ENCODE peak calls at places on chromosomes 4 and X, in nine cellular contexts. H, R, C, Q, T, B, U, F and N are unnamed samples.

GRCh38 chr4:186404562-186405134 is 138.7 kb downstream of the F11 start:
- DNase-seq in H (no peak), F (no peak), B (no peak), Q (no peak), U (no peak), R (no peak), C (no peak), T (no peak), N (no peak)

GRCh38 chrX:19616959-19617358 is 101.7 kb upstream of the MAP3K15 start:
- DNase-seq in R (no peak), Q (no peak), T (no peak), B (peak; percentile 24), H (no peak), C (no peak), U (no peak), F (no peak), N (no peak)

GRCh38 chr4:185773419-185773818 is 38.6 kb downstream of the SORBS2 start:
- DNase-seq in B (no peak), U (peak; percentile 20), R (no peak), C (no peak), H (no peak), Q (peak; percentile 68), T (no peak), F (no peak), N (no peak)

GRCh38 chr4:177107288-177107901 is 202.3 kb upstream of the NEIL3 start:
- DNase-seq in R (no peak), Q (no peak), C (no peak), U (no peak), H (peak; percentile 81), B (peak; percentile 55), T (no peak), F (no peak), N (peak; percentile 9)

GRCh38 chr4:34921391-34921790 is 1322.9 kb downstream of the ARAP2 start:
- DNase-seq in C (no peak), T (no peak), Q (no peak), F (no peak), U (no peak), B (no peak), R (no peak), H (no peak), N (no peak)

GRCh38 chrX:149286940-149287349 is 218.2 kb downstream of the IDS start:
- DNase-seq in H (peak; percentile 54), T (no peak), F (peak; percentile 60), B (peak; percentile 26), U (no peak), Q (peak; percentile 81), C (peak; percentile 62), R (no peak), N (peak; percentile 70)

GRCh38 chr4:688695-689497 is at the start of gene SLC49A3:
- DNase-seq in R (no peak), B (no peak), T (no peak), U (no peak), F (no peak), C (no peak), Q (peak; percentile 88), H (no peak), N (no peak)

GRCh38 chr4:142563682-142564291 is 282.3 kb downstream of the INPP4B start:
- DNase-seq in F (no peak), R (no peak), B (no peak), U (no peak), H (peak; percentile 28), T (no peak), Q (peak; percentile 47), C (no peak), N (peak; percentile 11)

GRCh38 chrX:38304010-38304409 is 23.3 kb downstream of the RPGR start:
- DNase-seq in C (no peak), R (no peak), U (no peak), T (no peak), Q (peak; percentile 57), H (peak; percentile 52), F (no peak), B (no peak), N (no peak)

GRCh38 chrX:136065044-136065671 is 79.9 kb downstream of the SLC9A6 start:
- DNase-seq in Q (no peak), B (peak; percentile 42), U (peak; percentile 32), T (no peak), R (no peak), C (peak; percentile 37), F (peak; percentile 6), H (peak; percentile 73), N (no peak)

GRCh38 chrX:134774190-134775048 is 116.1 kb upstream of the PLAC1 start:
- DNase-seq in C (no peak), B (no peak), H (no peak), U (no peak), R (no peak), F (no peak), Q (no peak), T (no peak), N (no peak)

GRCh38 chrX:24759786-24760185 is 66.1 kb downstream of the POLA1 start:
- DNase-seq in T (no peak), C (no peak), B (no peak), Q (no peak), R (no peak), U (no peak), H (no peak), F (no peak), N (no peak)

GRCh38 chrX:19040373-19040772 is 56.5 kb upstream of the PHKA2 start:
- DNase-seq in F (no peak), H (peak; percentile 4), R (no peak), Q (no peak), B (no peak), T (no peak), C (no peak), U (no peak), N (peak; percentile 6)

GRCh38 chr4:79298027-79298426 is 27.8 kb downstream of the NAA11 start:
- DNase-seq in B (no peak), T (no peak), R (no peak), C (no peak), F (peak; percentile 2), H (no peak), U (no peak), Q (no peak), N (peak; percentile 25)

GRCh38 chr4:8228319-8229250 is 29.5 kb downstream of the SH3TC1 start:
- DNase-seq in C (peak; percentile 98), U (peak; percentile 58), T (no peak), F (peak; percentile 84), B (peak; percentile 60), Q (no peak), R (peak; percentile 77), H (peak; percentile 85), N (peak; percentile 93)

GRCh38 chr4:77358315-77358928 is 201.4 kb downstream of the CCNG2 start:
- DNase-seq in H (peak; percentile 38), B (peak; percentile 18), T (no peak), C (peak; percentile 24), R (peak; percentile 14), Q (peak; percentile 61), U (no peak), F (peak; percentile 29), N (peak; percentile 50)

GRCh38 chr4:180665994-180666818 is 1577.0 kb upstream of the TENM3 start:
- DNase-seq in F (peak; percentile 72), H (peak; percentile 68), B (no peak), U (no peak), R (peak; percentile 1), Q (peak; percentile 70), T (no peak), C (peak; percentile 45), N (peak; percentile 80)

DNA sequence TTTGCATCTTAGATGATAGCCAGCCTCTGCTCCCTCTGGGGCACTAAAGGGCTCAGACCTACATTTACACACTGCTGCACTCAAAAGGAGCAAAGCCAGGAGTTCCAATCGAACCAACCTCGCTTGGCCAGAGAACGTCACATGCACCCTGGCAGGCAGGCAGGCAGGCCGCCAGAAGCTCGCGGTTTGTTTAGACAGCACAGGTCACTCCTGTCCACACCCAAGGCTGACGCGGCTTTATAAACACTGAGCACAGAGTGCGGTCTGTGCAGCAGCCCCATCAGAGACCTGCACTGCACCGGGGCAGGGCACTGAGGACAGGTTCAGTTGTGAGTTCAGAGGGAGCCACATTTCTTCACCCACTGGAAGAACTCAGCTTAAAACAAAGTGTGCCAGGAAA is 143.9 kb downstream of the BCOR start:
- DNase-seq in U (no peak), C (no peak), B (no peak), H (peak; percentile 30), R (no peak), T (peak; percentile 6), F (no peak), Q (no peak), N (no peak)
- H3K4me3 ChIP-seq in U (no peak overlapping the region), C (no peak overlapping the region), B (no peak overlapping the region), H (no peak overlapping the region), R (no peak overlapping the region), T (no peak overlapping the region), F (no peak overlapping the region), Q (no peak overlapping the region), N (no peak overlapping the region)

DNA sequence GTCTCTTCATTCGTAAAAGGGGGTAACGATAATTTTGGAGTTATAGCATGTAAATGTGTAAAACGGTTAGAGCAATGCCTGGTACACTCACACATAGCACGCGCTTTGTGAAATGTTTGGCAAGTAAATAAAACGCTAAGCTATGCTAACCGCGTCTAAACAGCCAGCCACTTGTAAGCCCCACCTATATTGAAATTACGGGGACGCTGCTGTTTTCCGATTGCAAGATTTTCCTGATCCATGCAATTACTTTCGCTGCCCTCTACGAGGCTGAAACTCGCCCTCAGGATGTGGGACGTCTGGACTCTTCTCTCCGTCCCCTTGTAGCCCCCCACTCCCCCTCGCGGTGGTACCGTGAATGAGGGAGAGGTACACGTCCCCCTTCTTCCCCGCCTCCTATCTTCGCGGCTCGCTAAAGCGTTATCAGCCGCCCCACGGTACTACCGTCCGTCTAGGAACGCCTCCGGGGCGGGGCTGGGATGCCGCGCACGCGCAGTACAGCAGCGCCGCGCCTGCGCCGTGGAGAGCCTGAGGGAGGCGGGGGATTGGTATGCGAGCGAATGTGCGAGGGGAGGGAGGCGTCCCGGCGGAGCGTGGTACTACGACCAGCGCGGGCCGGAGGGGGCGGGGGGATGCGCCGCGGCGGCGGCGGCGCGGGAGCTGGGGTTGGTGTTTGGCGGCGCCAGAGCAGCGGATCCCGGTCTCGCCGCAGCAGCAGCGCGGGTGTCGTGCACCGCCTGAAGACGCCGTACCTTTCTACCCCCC is at the start of gene STIM2:
- DNase-seq in U (peak; percentile 98), H (peak; percentile 94), F (peak; percentile 100), B (peak; percentile 96), Q (peak; percentile 99), T (peak; percentile 78), C (peak; percentile 98), R (peak; percentile 81), N (peak; percentile 98)
- TF ChIP-seq CTCF in U (peak; percentile 25), H (peak; percentile 26), F (peak; percentile 55), B (peak; percentile 13), Q (peak; percentile 59), T (peak; percentile 34), C (peak; percentile 60), R (peak; percentile 43), N (peak; percentile 26)

GRCh38 chrX:30649859-30650258 is 3.4 kb upstream of the GK start:
- DNase-seq in B (no peak), F (no peak), H (peak; percentile 76), T (no peak), C (no peak), Q (no peak), U (no peak), R (no peak), N (peak; percentile 43)
- H3K4me3 ChIP-seq in B (no peak overlapping the region), F (no peak overlapping the region), H (no peak overlapping the region), T (no peak overlapping the region), C (no peak overlapping the region), Q (no peak overlapping the region), U (no peak overlapping the region), R (no peak overlapping the region), N (no peak overlapping the region)

DNA sequence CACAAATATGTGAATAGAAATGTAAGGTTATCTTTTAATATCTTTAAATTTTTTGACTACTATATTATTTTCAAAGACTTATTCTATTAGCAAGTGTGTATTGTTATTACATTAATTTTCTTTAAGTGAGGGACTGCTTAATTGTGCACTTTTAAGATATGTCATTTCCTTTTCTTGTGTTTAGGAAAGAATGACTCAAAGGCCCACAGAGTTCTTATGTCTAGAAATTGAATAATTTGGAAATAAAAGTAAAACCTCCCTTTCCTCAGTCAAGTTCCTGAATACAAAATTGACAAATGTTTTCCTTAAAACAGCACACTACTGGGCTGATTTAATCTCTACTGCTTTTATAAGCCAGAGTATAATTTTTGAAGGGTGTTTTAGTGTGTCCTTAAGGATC is 169.7 kb downstream of the TMEM47 start:
- DNase-seq in C (no peak), R (no peak), U (no peak), B (no peak), Q (no peak), T (no peak), F (no peak), H (no peak), N (no peak)
- TF ChIP-seq CTCF in C (no peak), R (no peak), U (no peak), B (no peak), Q (no peak), T (no peak), F (no peak), H (no peak), N (no peak)